ENCODE peak calls at places on chromosomes 11 and 22, in five cellular contexts. F is AG04450, N is omental fat pad, B is lower leg skin, M is heart right ventricle. T is an unnamed sample.

GRCh38 chr11:44113018-44113417 is 17.5 kb downstream of the EXT2 start:
- DNase-seq in B (no peak), N (no peak), M (no peak), F (no peak), T (no peak)

GRCh38 chr11:76206327-76207081 is at the start of gene WNT11:
- DNase-seq in F (no peak), N (no peak), M (peak; percentile 69), B (peak; percentile 92), T (no peak)

GRCh38 chr11:68302256-68303054 is 9.9 kb upstream of the LRP5 start:
- DNase-seq in F (no peak), N (no peak), B (peak; percentile 75), M (no peak), T (no peak)

GRCh38 chr11:1310772-1311468 is 1.5 kb upstream of the TOLLIP start:
- DNase-seq in B (no peak), F (no peak), N (no peak), M (peak; percentile 22), T (no peak)

GRCh38 chr11:1765871-1766718 is 2.4 kb upstream of the CTSD start:
- DNase-seq in F (no peak), B (no peak), N (no peak), M (no peak), T (no peak)

GRCh38 chr11:84089072-84090057 is 803.2 kb upstream of the CCDC90B start:
- DNase-seq in B (no peak), F (no peak), N (no peak), M (no peak), T (no peak)

GRCh38 chr11:8586805-8587204 is 7.2 kb downstream of the STK33 start:
- DNase-seq in F (no peak), B (no peak), M (no peak), N (no peak), T (no peak)

GRCh38 chr22:25833091-25833490 is 91.1 kb downstream of the MYO18B start:
- DNase-seq in M (peak; percentile 35), N (no peak), B (no peak), F (no peak), T (no peak)

GRCh38 chr11:85096939-85097338 is 530.2 kb downstream of the DLG2 start:
- DNase-seq in F (no peak), N (no peak), M (no peak), B (no peak), T (no peak)

GRCh38 chr11:112280268-112281126 is 19.8 kb upstream of the PLET1 start:
- DNase-seq in B (peak; percentile 90), M (no peak), N (peak; percentile 38), F (peak; percentile 63), T (peak; percentile 63)

GRCh38 chr11:85886089-85887056 is 31.2 kb downstream of the CCDC83 start:
- DNase-seq in B (no peak), N (no peak), F (no peak), M (no peak), T (no peak)

GRCh38 chr22:46091277-46091977 is 58.9 kb upstream of the PPARA start:
- DNase-seq in B (no peak), M (peak; percentile 9), F (no peak), N (no peak), T (no peak)

GRCh38 chr22:48477031-48477721 is 1350.5 kb downstream of the BRD1 start:
- DNase-seq in F (no peak), B (peak; percentile 81), N (no peak), M (peak; percentile 64), T (no peak)

GRCh38 chr11:83711035-83711630 is 425.0 kb upstream of the CCDC90B start:
- DNase-seq in M (no peak), N (no peak), F (no peak), B (no peak), T (no peak)

GRCh38 chr11:123580557-123581275 is 73.7 kb downstream of the SCN3B start:
- DNase-seq in B (peak; percentile 91), F (no peak), N (peak; percentile 32), M (peak; percentile 54), T (peak; percentile 85)

GRCh38 chr11:17730608-17731462 is 3.7 kb upstream of the KCNC1 start:
- DNase-seq in M (peak; percentile 81), N (peak; percentile 73), F (peak; percentile 33), B (peak; percentile 89), T (peak; percentile 91)

GRCh38 chr22:48574776-48575566 is 1252.7 kb downstream of the BRD1 start:
- DNase-seq in M (peak; percentile 19), B (no peak), N (no peak), F (no peak), T (peak; percentile 83)

GRCh38 chr22:26586556-26587325 is 3.2 kb downstream of the TPST2 start:
- DNase-seq in N (no peak), F (no peak), B (no peak), M (no peak), T (no peak)

DNA sequence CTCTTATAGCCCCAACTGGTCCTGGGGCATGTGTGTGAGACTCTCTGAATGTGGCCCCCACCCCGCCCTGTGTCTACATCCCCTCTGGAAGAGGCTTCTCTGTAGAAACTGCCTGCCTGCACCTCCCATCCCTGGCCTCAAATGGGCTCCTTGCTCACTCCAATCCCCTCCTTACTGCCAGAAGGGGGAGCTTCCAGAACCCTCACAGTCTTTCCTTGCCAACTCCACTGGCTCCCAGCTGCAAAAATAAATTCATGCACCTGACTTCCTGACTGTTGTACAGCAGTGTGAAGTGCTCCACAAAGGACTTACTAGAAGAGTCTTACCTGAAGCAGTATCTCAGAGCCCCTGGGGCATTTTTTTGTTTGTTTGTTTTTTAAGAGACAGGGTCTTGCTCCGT is 15.2 kb upstream of the SERPIND1 start:
- DNase-seq in N (no peak), B (no peak), F (no peak), M (no peak), T (no peak)
- TF ChIP-seq CTCF in N (no peak), B (no peak), F (no peak), M (no peak), T (no peak)

GRCh38 chr11:32615422-32615821 is 31.8 kb downstream of the EIF3M start:
- DNase-seq in F (no peak), N (no peak), B (no peak), M (no peak), T (no peak)
- TF ChIP-seq CTCF in F (peak; percentile 29), N (no peak), B (no peak), M (no peak), T (no peak)

GRCh38 chr11:71371674-71372069 is 76.5 kb downstream of the DHCR7 start:
- DNase-seq in M (no peak), B (no peak), N (no peak), F (no peak), T (no peak)
- TF ChIP-seq CTCF in M (no peak), B (no peak), N (no peak), F (no peak), T (no peak)

DNA sequence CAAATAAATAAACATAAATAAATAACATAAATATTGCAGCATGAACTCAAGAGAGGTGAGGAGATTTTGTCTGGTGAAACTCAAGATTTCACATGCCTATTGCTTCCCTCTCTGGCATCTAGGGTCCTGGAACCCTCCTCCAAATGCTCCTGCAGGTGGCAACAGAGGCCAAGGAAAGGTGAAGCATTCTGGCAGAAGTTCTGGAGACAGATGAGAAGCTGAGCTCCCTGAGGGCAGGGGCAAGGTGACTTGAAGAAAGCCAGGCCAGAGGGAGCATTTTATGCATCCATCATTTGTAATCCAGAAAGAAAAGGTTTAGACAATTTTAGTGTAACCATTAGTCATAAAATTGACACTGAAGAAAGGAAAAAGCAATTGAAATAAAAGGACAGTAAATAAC is 64.9 kb downstream of the ENDOD1 start:
- DNase-seq in M (no peak), F (no peak), N (no peak), B (no peak), T (no peak)
- TF ChIP-seq CTCF in M (no peak), F (peak; percentile 61), N (no peak), B (no peak), T (peak; percentile 44)

DNA sequence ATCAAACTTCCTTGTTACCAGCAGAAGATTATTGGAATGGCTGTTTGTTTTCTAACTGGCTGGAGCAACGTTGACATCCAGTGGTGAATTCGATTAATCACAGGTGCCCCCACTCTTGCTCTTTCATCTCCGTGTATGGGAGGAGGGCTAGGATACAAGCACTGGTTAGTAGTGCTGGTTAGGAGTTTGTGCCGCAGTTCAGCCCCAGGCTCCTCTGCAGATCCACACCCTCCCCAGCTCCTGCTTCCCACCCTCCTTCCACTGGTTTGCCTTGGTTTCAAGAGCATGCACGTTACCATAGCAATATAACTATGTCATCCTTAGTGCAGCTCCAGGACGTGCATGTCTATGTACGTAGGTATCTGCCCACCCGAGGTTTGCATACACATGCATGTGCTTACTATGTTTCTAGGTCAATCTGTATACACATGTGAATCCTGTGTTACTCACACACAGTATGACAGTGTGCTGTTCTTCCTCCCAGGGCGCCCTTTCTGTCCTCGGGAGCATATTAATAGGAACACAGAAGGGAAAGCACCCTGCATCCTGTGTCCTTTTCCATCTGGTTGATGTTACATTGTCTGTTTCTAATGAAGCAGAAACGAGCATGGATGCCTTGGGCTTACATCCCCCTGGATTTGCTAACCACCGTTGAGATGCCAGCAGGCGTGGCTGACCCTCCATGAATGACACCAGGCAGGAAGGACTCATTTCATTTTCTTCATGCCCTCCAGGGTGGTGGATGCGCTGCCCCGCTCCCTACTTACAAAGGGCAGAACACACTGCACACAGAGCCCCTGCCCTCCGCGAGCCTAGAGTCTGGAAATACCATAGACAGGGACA is 539.2 kb downstream of the OPCML start:
- DNase-seq in F (no peak), B (no peak), N (no peak), M (no peak), T (no peak)
- TF ChIP-seq CTCF in F (peak; percentile 43), B (no peak), N (no peak), M (no peak), T (no peak)

GRCh38 chr11:125871391-125872137 is 15.9 kb upstream of the HYLS1 start:
- DNase-seq in B (no peak), F (no peak), N (peak; percentile 24), M (no peak), T (no peak)
- TF ChIP-seq CTCF in B (no peak), F (peak; percentile 70), N (no peak), M (no peak), T (peak; percentile 17)

DNA sequence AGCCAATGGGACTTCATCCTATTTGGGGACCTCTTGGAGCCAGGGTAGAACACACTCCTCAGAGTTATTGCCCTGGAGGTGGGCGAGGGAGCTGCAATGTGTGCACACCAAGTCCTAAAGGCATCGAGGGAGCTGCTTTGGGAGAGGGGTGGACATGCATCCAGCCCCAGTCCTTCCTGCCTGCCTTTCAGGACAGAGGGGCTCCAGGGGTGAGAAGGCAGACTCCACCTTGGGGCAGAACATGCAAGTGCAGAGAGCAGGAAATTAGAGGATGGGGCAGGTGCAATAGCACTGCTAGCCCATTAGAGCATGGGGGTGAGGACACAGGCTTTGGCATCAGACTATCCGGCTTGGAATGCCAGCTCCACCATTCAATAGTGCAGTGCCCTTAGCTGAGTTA is 288.5 kb downstream of the OPCML start:
- DNase-seq in M (no peak), B (no peak), N (no peak), F (no peak), T (no peak)
- TF ChIP-seq CTCF in M (no peak), B (no peak), N (no peak), F (no peak), T (no peak)

GRCh38 chr22:31628969-31629723 is 32.9 kb downstream of the PISD start:
- DNase-seq in M (no peak), F (no peak), B (no peak), N (no peak), T (no peak)
- TF ChIP-seq CTCF in M (no peak), F (no peak), B (no peak), N (no peak), T (no peak)